ENCODE peak calls at places on chromosomes 5 and 9, in four cellular contexts. One of them, this sample, is unnamed.

GRCh38 chr5:153959134-153959957 is 79.4 kb downstream of the FAM114A2 start:
- DNase-seq in astrocyte of the spinal cord: peak
- DNase-seq in AG08396: peak
- DNase-seq in kidney glomerular epithelial cell: peak
- DNase-seq in this sample: peak

GRCh38 chr9:127887792-127888191 is 10.3 kb upstream of the AK1 start:
- DNase-seq in astrocyte of the spinal cord: no peak
- DNase-seq in AG08396: no peak
- DNase-seq in kidney glomerular epithelial cell: no peak
- DNase-seq in this sample: no peak

GRCh38 chr5:158525663-158526062 is 574.1 kb downstream of the EBF1 start:
- DNase-seq in AG08396: no peak
- DNase-seq in kidney glomerular epithelial cell: no peak
- DNase-seq in astrocyte of the spinal cord: no peak
- DNase-seq in this sample: no peak

GRCh38 chr5:133404724-133405123 is 207.6 kb downstream of the FSTL4 start:
- DNase-seq in kidney glomerular epithelial cell: no peak
- DNase-seq in AG08396: no peak
- DNase-seq in astrocyte of the spinal cord: no peak
- DNase-seq in this sample: no peak

GRCh38 chr5:65482727-65483473 is 1.2 kb upstream of the ADAMTS6 start:
- DNase-seq in kidney glomerular epithelial cell: peak
- DNase-seq in AG08396: peak
- DNase-seq in astrocyte of the spinal cord: peak
- DNase-seq in this sample: peak

GRCh38 chr9:131584858-131585257 is 39.5 kb downstream of the PRRT1B start:
- DNase-seq in kidney glomerular epithelial cell: no peak
- DNase-seq in AG08396: no peak
- DNase-seq in astrocyte of the spinal cord: no peak
- DNase-seq in this sample: no peak

GRCh38 chr5:106680330-106680729 is 990.4 kb downstream of the EFNA5 start:
- DNase-seq in astrocyte of the spinal cord: peak
- DNase-seq in kidney glomerular epithelial cell: no peak
- DNase-seq in AG08396: no peak
- DNase-seq in this sample: no peak

GRCh38 chr5:67985686-67986387 is 229.7 kb upstream of the PIK3R1 start:
- DNase-seq in kidney glomerular epithelial cell: no peak
- DNase-seq in AG08396: no peak
- DNase-seq in astrocyte of the spinal cord: no peak
- DNase-seq in this sample: no peak

GRCh38 chr9:12463641-12464040 is 229.5 kb upstream of the TYRP1 start:
- DNase-seq in astrocyte of the spinal cord: no peak
- DNase-seq in kidney glomerular epithelial cell: no peak
- DNase-seq in AG08396: no peak
- DNase-seq in this sample: no peak

GRCh38 chr5:61850696-61851095 is 455.3 kb upstream of the KIF2A start:
- DNase-seq in kidney glomerular epithelial cell: no peak
- DNase-seq in astrocyte of the spinal cord: no peak
- DNase-seq in AG08396: no peak
- DNase-seq in this sample: no peak

GRCh38 chr5:151492729-151493128 is 45.3 kb downstream of the SLC36A1 start:
- DNase-seq in AG08396: peak
- DNase-seq in astrocyte of the spinal cord: peak
- DNase-seq in kidney glomerular epithelial cell: peak
- DNase-seq in this sample: peak

GRCh38 chr9:77980622-77981021 is 51.0 kb downstream of the GNAQ start:
- DNase-seq in kidney glomerular epithelial cell: peak
- DNase-seq in astrocyte of the spinal cord: peak
- DNase-seq in AG08396: no peak
- DNase-seq in this sample: no peak

GRCh38 chr5:74324556-74324955 is 316.0 kb downstream of the ENC1 start:
- DNase-seq in astrocyte of the spinal cord: no peak
- DNase-seq in kidney glomerular epithelial cell: no peak
- DNase-seq in AG08396: no peak
- DNase-seq in this sample: no peak

GRCh38 chr9:128702949-128703615 is 779 bp downstream of the PKN3 start:
- DNase-seq in AG08396: peak
- DNase-seq in astrocyte of the spinal cord: peak
- DNase-seq in kidney glomerular epithelial cell: no peak
- DNase-seq in this sample: peak

This sample was measured in HTR-8/SVneo.